ENCODE peak calls at places on chromosomes 7 and 10, in five cellular contexts. B, C, Y, W and M are unnamed samples.
A peak's percentile ranks its signal among the peaks of the same experiment; 100 is the strongest.

GRCh38 chr7:16267953-16268820 is 153.2 kb downstream of the CRPPA start:
- DNase-seq in B (no peak), C (no peak), Y (no peak), W (no peak), M (no peak)

GRCh38 chr10:80468002-80468401 is 13.9 kb downstream of the TSPAN14 start:
- DNase-seq in B (peak; percentile 74), C (no peak), Y (peak; percentile 82), W (peak; percentile 88), M (peak; percentile 55)

GRCh38 chr10:110305767-110306451 is 1.2 kb upstream of the SMNDC1 start:
- DNase-seq in B (no peak), C (peak; percentile 83), Y (peak; percentile 39), W (no peak), M (peak; percentile 63)

GRCh38 chr7:39465055-39465929 is 100.9 kb upstream of the YAE1 start:
- DNase-seq in B (peak; percentile 58), C (peak; percentile 69), Y (peak; percentile 5), W (peak; percentile 34), M (no peak)

GRCh38 chr7:38182450-38182849 is 4.4 kb downstream of the STARD3NL start:
- DNase-seq in B (no peak), C (no peak), Y (no peak), W (no peak), M (no peak)

GRCh38 chr7:121994625-121995410 is 121.9 kb downstream of the PTPRZ1 start:
- DNase-seq in B (peak; percentile 71), C (peak; percentile 73), Y (peak; percentile 8), W (peak; percentile 45), M (no peak)

GRCh38 chr7:123367508-123368122 is 166.8 kb downstream of the IQUB start:
- DNase-seq in B (peak; percentile 21), C (peak; percentile 34), Y (no peak), W (no peak), M (no peak)

GRCh38 chr7:104005197-104005596 is 15.7 kb upstream of the RELN start:
- DNase-seq in B (no peak), C (no peak), Y (no peak), W (no peak), M (no peak)

GRCh38 chr7:26078437-26079362 is 73.3 kb upstream of the NFE2L3 start:
- DNase-seq in B (peak; percentile 85), C (peak; percentile 48), Y (peak; percentile 83), W (peak; percentile 62), M (peak; percentile 49)

GRCh38 chr7:121931149-121931922 is 58.4 kb downstream of the PTPRZ1 start:
- DNase-seq in B (no peak), C (no peak), Y (no peak), W (no peak), M (no peak)

GRCh38 chr7:82419200-82419599 is 24.4 kb downstream of the CACNA2D1 start:
- DNase-seq in B (no peak), C (no peak), Y (no peak), W (peak; percentile 68), M (no peak)

GRCh38 chr10:128978211-128978610 is 488.8 kb upstream of the MGMT start:
- DNase-seq in B (no peak), C (no peak), Y (no peak), W (no peak), M (no peak)

GRCh38 chr7:123410273-123410928 is 124.0 kb downstream of the IQUB start:
- DNase-seq in B (no peak), C (peak; percentile 3), Y (no peak), W (peak; percentile 39), M (no peak)